ENCODE peak calls at places on chromosomes 12 and 14, in five cellular contexts. S, D, O, B and W are unnamed samples.

GRCh38 chr12:98352835-98353234 is 162.6 kb upstream of the TMPO start:
- DNase-seq in S (no peak), D (no peak), O (no peak), B (no peak), W (no peak)

GRCh38 chr12:70319632-70320031 is 46.5 kb upstream of the KCNMB4 start:
- DNase-seq in S (no peak), D (no peak), O (peak; percentile 17), B (no peak), W (no peak)

GRCh38 chr12:13799574-13799973 is 181.8 kb downstream of the GRIN2B start:
- DNase-seq in S (no peak), D (no peak), O (no peak), B (no peak), W (no peak)

GRCh38 chr12:120394483-120395367 is 25.8 kb upstream of the MSI1 start:
- DNase-seq in S (no peak), D (peak; percentile 82), O (no peak), B (no peak), W (peak; percentile 31)

GRCh38 chr12:22835431-22835830 is 210.5 kb downstream of the ETNK1 start:
- DNase-seq in S (no peak), D (no peak), O (no peak), B (no peak), W (no peak)

GRCh38 chr14:57068511-57068910 is 200.2 kb downstream of the EXOC5 start:
- DNase-seq in S (no peak), D (no peak), O (no peak), B (no peak), W (no peak)

GRCh38 chr12:7354521-7354920 is 50.6 kb downstream of the ACSM4 start:
- DNase-seq in S (no peak), D (no peak), O (peak; percentile 15), B (no peak), W (no peak)

GRCh38 chr14:84825481-84825880 is 704.5 kb upstream of the FLRT2 start:
- DNase-seq in S (no peak), D (no peak), O (no peak), B (no peak), W (peak; percentile 63)

GRCh38 chr14:32137883-32138282 is 60.8 kb downstream of the ARHGAP5 start:
- DNase-seq in S (no peak), D (no peak), O (no peak), B (no peak), W (no peak)

GRCh38 chr12:60920841-60921495 is 1325.1 kb downstream of the SLC16A7 start:
- DNase-seq in S (no peak), D (no peak), O (no peak), B (no peak), W (no peak)

GRCh38 chr12:3752741-3753486 is at the start of gene CRACR2A:
- DNase-seq in S (peak; percentile 72), D (peak; percentile 91), O (peak; percentile 21), B (no peak), W (no peak)

GRCh38 chr14:59406454-59407245 is 58.5 kb downstream of the GPR135 start:
- DNase-seq in S (no peak), D (no peak), O (no peak), B (no peak), W (no peak)

GRCh38 chr14:73712071-73712506 is 2.1 kb downstream of the PNMA1 start:
- DNase-seq in S (no peak), D (no peak), O (no peak), B (no peak), W (no peak)

GRCh38 chr12:70364695-70365397 is 1.2 kb upstream of the KCNMB4 start:
- DNase-seq in S (no peak), D (no peak), O (no peak), B (no peak), W (no peak)

GRCh38 chr12:30546121-30546520 is 149.5 kb downstream of the IPO8 start:
- DNase-seq in S (no peak), D (no peak), O (no peak), B (no peak), W (no peak)

GRCh38 chr12:13000935-13001724 is 1.1 kb upstream of the HEBP1 start:
- DNase-seq in S (peak; percentile 58), D (peak; percentile 71), O (peak; percentile 41), B (no peak), W (no peak)

GRCh38 chr14:106129274-106129673 is 602.9 kb downstream of the TMEM121 start:
- DNase-seq in S (no peak), D (no peak), O (no peak), B (no peak), W (no peak)

GRCh38 chr12:26712892-26713291 is 120.1 kb downstream of the ITPR2 start:
- DNase-seq in S (no peak), D (no peak), O (no peak), B (no peak), W (no peak)

GRCh38 chr14:96053600-96054381 is 14.6 kb downstream of the C14orf132 start:
- DNase-seq in S (peak; percentile 63), D (no peak), O (no peak), B (peak; percentile 87), W (peak; percentile 43)

GRCh38 chr14:96053236-96053599 is 14.1 kb downstream of the C14orf132 start:
- DNase-seq in S (no peak), D (no peak), O (no peak), B (no peak), W (no peak)

GRCh38 chr14:96051231-96051630 is 12.1 kb downstream of the C14orf132 start:
- DNase-seq in S (no peak), D (no peak), O (no peak), B (no peak), W (no peak)

GRCh38 chr14:96052541-96053105 is 13.5 kb downstream of the C14orf132 start:
- DNase-seq in S (no peak), D (no peak), O (no peak), B (no peak), W (no peak)

GRCh38 chr14:96051642-96052540 is 12.7 kb downstream of the C14orf132 start:
- DNase-seq in S (no peak), D (no peak), O (no peak), B (no peak), W (no peak)
- TF ChIP-seq CTCF in S (no peak), D (no peak), O (no peak), B (no peak), W (no peak)

DNA sequence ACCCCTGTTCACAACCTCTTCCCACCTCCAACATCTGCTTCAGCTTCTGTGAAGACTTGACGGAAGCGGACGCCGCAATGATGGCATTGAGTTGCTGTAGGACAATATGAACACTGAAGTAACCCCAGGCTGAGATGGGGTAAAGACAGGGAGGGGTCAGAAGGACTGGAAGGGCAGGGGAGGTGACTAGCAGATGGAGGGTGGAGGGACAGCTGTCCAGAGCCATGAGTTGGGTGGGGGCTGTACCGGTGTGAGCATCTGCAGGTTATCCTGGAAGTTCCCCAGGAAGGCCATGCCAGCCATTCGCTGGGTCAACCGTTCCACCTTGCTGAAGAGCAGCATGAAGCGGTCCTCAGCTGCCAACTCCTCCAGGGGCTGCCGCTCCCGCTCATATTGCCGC is 26.1 kb downstream of the PRPF40B start:
- DNase-seq in S (no peak), D (no peak), O (no peak), B (no peak), W (no peak)
- H3K36me3 ChIP-seq in S (peaks cover 66% of the 10 kb centered on the region), D (no peaks in the 10 kb centered on the region), O (peaks cover 51% of the 10 kb centered on the region), B (peaks cover 76% of the 10 kb centered on the region), W (peaks cover 5% of the 10 kb centered on the region)

GRCh38 chr14:30221546-30221945 is 293.9 kb upstream of the PRKD1 start:
- DNase-seq in S (no peak), D (no peak), O (no peak), B (no peak), W (no peak)
- H3K4me3 ChIP-seq in S (no peak overlapping the region), D (no peak overlapping the region), O (no peak overlapping the region), B (no peak overlapping the region), W (no peak overlapping the region)

DNA sequence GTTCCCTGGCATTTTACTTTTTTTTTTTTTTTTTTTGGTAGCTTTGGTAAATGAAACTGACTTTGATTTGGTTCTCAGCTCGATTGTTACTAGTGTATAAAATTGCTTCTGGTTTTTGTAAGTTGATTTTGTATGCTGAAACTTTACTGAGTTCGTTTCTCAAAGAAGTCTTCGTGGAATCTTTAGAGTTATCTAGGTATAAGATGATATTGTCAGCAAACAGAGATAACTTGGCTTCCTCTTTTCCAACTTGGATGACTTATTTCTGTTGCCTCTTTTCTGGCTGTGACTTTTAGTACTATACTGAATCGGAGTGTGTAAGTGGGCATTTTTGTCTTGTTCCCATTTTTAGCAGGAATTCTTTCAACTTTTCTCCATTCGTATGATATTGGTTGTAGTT is 28.1 kb downstream of the USP15 start:
- DNase-seq in S (no peak), D (no peak), O (no peak), B (no peak), W (no peak)
- TF ChIP-seq CTCF in S (no peak), D (no peak), O (no peak), B (no peak), W (no peak)

GRCh38 chr14:102991376-102991775 is 66.0 kb downstream of the CDC42BPB start:
- DNase-seq in S (no peak), D (no peak), O (no peak), B (no peak), W (no peak)

GRCh38 chr14:102985665-102986064 is 63.2 kb downstream of the AMN start:
- DNase-seq in S (no peak), D (no peak), O (no peak), B (no peak), W (no peak)

GRCh38 chr14:102986810-102987579 is 64.5 kb downstream of the AMN start:
- DNase-seq in S (no peak), D (no peak), O (no peak), B (no peak), W (no peak)

GRCh38 chr14:102984336-102985102 is 62.1 kb downstream of the AMN start:
- DNase-seq in S (no peak), D (no peak), O (no peak), B (no peak), W (no peak)

DNA sequence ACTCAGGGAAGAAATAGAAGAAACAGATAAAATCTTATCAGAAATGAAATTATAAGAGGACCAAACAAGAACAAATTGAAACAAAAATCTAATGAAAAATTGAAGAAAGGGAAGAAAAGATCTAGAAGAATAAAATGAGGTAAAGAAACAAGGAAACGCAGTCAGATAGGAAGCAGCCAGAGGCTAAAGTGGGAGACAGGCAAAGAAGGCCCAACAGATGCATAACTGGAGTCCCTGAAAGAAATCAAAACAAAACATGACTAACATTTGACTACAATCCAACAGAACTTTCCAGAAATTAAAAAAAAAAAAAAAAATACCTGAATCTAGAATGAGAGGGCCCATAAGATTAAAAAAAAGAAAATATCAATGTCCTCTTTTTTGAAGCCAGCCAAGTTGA is 65.6 kb downstream of the AMN start:
- DNase-seq in S (no peak), D (no peak), O (no peak), B (no peak), W (no peak)
- H3K36me3 ChIP-seq in S (peaks cover 75% of the 10 kb centered on the region), D (peaks cover 2% of the 10 kb centered on the region), O (peaks cover 32% of the 10 kb centered on the region), B (peaks cover 87% of the 10 kb centered on the region), W (peaks cover 5% of the 10 kb centered on the region)